ENCODE peak calls at places on chromosomes 7 and 10, in ten cellular contexts. One of them, this sample, is unnamed.

GRCh38 chr10:86600296-86600695 is 54.1 kb upstream of the OPN4 start:
- DNase-seq in AG08395: no peak
- DNase-seq in H54: no peak
- DNase-seq in tibial artery: no peak
- DNase-seq in activated CD4-positive, alpha-beta T cell treated with anti-CD3 and anti-CD28 coated beads, Interleukin-2, amount 10 ng/mL, durations not matched to agents 7 days and 5 days: no peak
- DNase-seq in IMR-90: no peak
- DNase-seq in GM12865: no peak
- DNase-seq in heart right ventricle: no peak
- DNase-seq in neuronal stem cell: no peak
- DNase-seq in fibroblast of lung: no peak
- DNase-seq in this sample: no peak

GRCh38 chr10:5583525-5584175 is 58.9 kb downstream of the CALML3 start:
- DNase-seq in AG08395: no peak
- DNase-seq in H54: no peak
- DNase-seq in tibial artery: peak
- DNase-seq in activated CD4-positive, alpha-beta T cell treated with anti-CD3 and anti-CD28 coated beads, Interleukin-2, amount 10 ng/mL, durations not matched to agents 7 days and 5 days: no peak
- DNase-seq in IMR-90: no peak
- DNase-seq in GM12865: peak
- DNase-seq in heart right ventricle: peak
- DNase-seq in neuronal stem cell: peak
- DNase-seq in fibroblast of lung: peak
- DNase-seq in this sample: peak

GRCh38 chr10:88386204-88386877 is 196.8 kb downstream of the RNLS start:
- DNase-seq in AG08395: peak
- DNase-seq in H54: no peak
- DNase-seq in tibial artery: no peak
- DNase-seq in activated CD4-positive, alpha-beta T cell treated with anti-CD3 and anti-CD28 coated beads, Interleukin-2, amount 10 ng/mL, durations not matched to agents 7 days and 5 days: no peak
- DNase-seq in IMR-90: no peak
- DNase-seq in GM12865: peak
- DNase-seq in heart right ventricle: no peak
- DNase-seq in neuronal stem cell: no peak
- DNase-seq in fibroblast of lung: no peak
- DNase-seq in this sample: no peak

GRCh38 chr7:134892963-134893362 is 93.3 kb upstream of the AGBL3 start:
- DNase-seq in AG08395: no peak
- DNase-seq in H54: no peak
- DNase-seq in tibial artery: no peak
- DNase-seq in activated CD4-positive, alpha-beta T cell treated with anti-CD3 and anti-CD28 coated beads, Interleukin-2, amount 10 ng/mL, durations not matched to agents 7 days and 5 days: no peak
- DNase-seq in IMR-90: no peak
- DNase-seq in GM12865: no peak
- DNase-seq in heart right ventricle: no peak
- DNase-seq in neuronal stem cell: no peak
- DNase-seq in fibroblast of lung: no peak
- DNase-seq in this sample: no peak

GRCh38 chr7:99408347-99409191 is at the start of the genes BUD31 and PDAP1:
- DNase-seq in AG08395: peak
- DNase-seq in H54: peak
- DNase-seq in tibial artery: peak
- DNase-seq in activated CD4-positive, alpha-beta T cell treated with anti-CD3 and anti-CD28 coated beads, Interleukin-2, amount 10 ng/mL, durations not matched to agents 7 days and 5 days: peak
- DNase-seq in IMR-90: peak
- DNase-seq in GM12865: peak
- DNase-seq in heart right ventricle: peak
- DNase-seq in neuronal stem cell: peak
- DNase-seq in fibroblast of lung: peak
- DNase-seq in this sample: peak

GRCh38 chr10:117322258-117322657 is 53.0 kb downstream of the PDZD8 start:
- DNase-seq in AG08395: no peak
- DNase-seq in H54: no peak
- DNase-seq in tibial artery: no peak
- DNase-seq in activated CD4-positive, alpha-beta T cell treated with anti-CD3 and anti-CD28 coated beads, Interleukin-2, amount 10 ng/mL, durations not matched to agents 7 days and 5 days: no peak
- DNase-seq in IMR-90: no peak
- DNase-seq in GM12865: no peak
- DNase-seq in heart right ventricle: no peak
- DNase-seq in neuronal stem cell: no peak
- DNase-seq in fibroblast of lung: peak
- DNase-seq in this sample: no peak

GRCh38 chr10:86315543-86315942 is 51.1 kb downstream of the GRID1 start:
- DNase-seq in AG08395: no peak
- DNase-seq in H54: no peak
- DNase-seq in tibial artery: peak
- DNase-seq in activated CD4-positive, alpha-beta T cell treated with anti-CD3 and anti-CD28 coated beads, Interleukin-2, amount 10 ng/mL, durations not matched to agents 7 days and 5 days: no peak
- DNase-seq in IMR-90: no peak
- DNase-seq in GM12865: no peak
- DNase-seq in heart right ventricle: no peak
- DNase-seq in neuronal stem cell: no peak
- DNase-seq in fibroblast of lung: no peak
- DNase-seq in this sample: no peak

GRCh38 chr10:68897336-68897741 is 3.8 kb upstream of the DDX50 start:
- DNase-seq in AG08395: peak
- DNase-seq in H54: peak
- DNase-seq in tibial artery: no peak
- DNase-seq in activated CD4-positive, alpha-beta T cell treated with anti-CD3 and anti-CD28 coated beads, Interleukin-2, amount 10 ng/mL, durations not matched to agents 7 days and 5 days: peak
- DNase-seq in IMR-90: peak
- DNase-seq in GM12865: peak
- DNase-seq in heart right ventricle: no peak
- DNase-seq in neuronal stem cell: peak
- DNase-seq in fibroblast of lung: peak
- DNase-seq in this sample: peak

GRCh38 chr7:3791327-3791726 is 490.3 kb downstream of the SDK1 start:
- DNase-seq in AG08395: no peak
- DNase-seq in H54: no peak
- DNase-seq in tibial artery: no peak
- DNase-seq in activated CD4-positive, alpha-beta T cell treated with anti-CD3 and anti-CD28 coated beads, Interleukin-2, amount 10 ng/mL, durations not matched to agents 7 days and 5 days: no peak
- DNase-seq in IMR-90: no peak
- DNase-seq in GM12865: no peak
- DNase-seq in heart right ventricle: no peak
- DNase-seq in neuronal stem cell: no peak
- DNase-seq in fibroblast of lung: no peak
- DNase-seq in this sample: no peak

GRCh38 chr7:41824284-41824683 is 121.4 kb upstream of the INHBA start:
- DNase-seq in AG08395: peak
- DNase-seq in H54: peak
- DNase-seq in tibial artery: no peak
- DNase-seq in activated CD4-positive, alpha-beta T cell treated with anti-CD3 and anti-CD28 coated beads, Interleukin-2, amount 10 ng/mL, durations not matched to agents 7 days and 5 days: no peak
- DNase-seq in IMR-90: peak
- DNase-seq in GM12865: peak
- DNase-seq in heart right ventricle: no peak
- DNase-seq in neuronal stem cell: no peak
- DNase-seq in fibroblast of lung: peak
- DNase-seq in this sample: no peak

GRCh38 chr7:84364708-84365107 is 170.1 kb upstream of the SEMA3A start:
- DNase-seq in AG08395: peak
- DNase-seq in H54: no peak
- DNase-seq in tibial artery: no peak
- DNase-seq in activated CD4-positive, alpha-beta T cell treated with anti-CD3 and anti-CD28 coated beads, Interleukin-2, amount 10 ng/mL, durations not matched to agents 7 days and 5 days: no peak
- DNase-seq in IMR-90: peak
- DNase-seq in GM12865: no peak
- DNase-seq in heart right ventricle: no peak
- DNase-seq in neuronal stem cell: no peak
- DNase-seq in fibroblast of lung: peak
- DNase-seq in this sample: no peak

This sample was measured in adrenal gland.